ENCODE peak calls at places on chromosomes 13 and 19, in seven cellular contexts. A is ovary, L is heart left ventricle, B is GM12878, R is transverse colon, K is upper lobe of left lung, P is breast epithelium. U is an unnamed sample.

GRCh38 chr13:97506511-97506910 is 72.5 kb downstream of the RAP2A start:
- DNase-seq in A (no peak), L (no peak), B (no peak), R (no peak), K (no peak), P (no peak), U (no peak)

GRCh38 chr13:79648191-79648590 is 167.2 kb downstream of the NDFIP2 start:
- DNase-seq in A (no peak), L (no peak), B (no peak), R (no peak), K (no peak), P (no peak), U (no peak)

GRCh38 chr13:40031031-40031430 is 375.6 kb downstream of the COG6 start:
- DNase-seq in A (no peak), L (no peak), B (no peak), R (no peak), K (no peak), P (no peak), U (no peak)

GRCh38 chr13:36543671-36544070 is 111.4 kb downstream of the CCNA1 start:
- DNase-seq in A (no peak), L (no peak), B (no peak), R (no peak), K (no peak), P (no peak), U (no peak)

GRCh38 chr13:59880468-59880867 is 283.3 kb downstream of the DIAPH3 start:
- DNase-seq in A (no peak), L (no peak), B (no peak), R (no peak), K (no peak), P (no peak), U (no peak)

GRCh38 chr13:50153401-50153800 is 138.2 kb downstream of the KCNRG start:
- DNase-seq in A (no peak), L (no peak), B (no peak), R (no peak), K (no peak), P (no peak), U (no peak)

GRCh38 chr13:56700324-56700723 is 440.4 kb upstream of the PRR20A start:
- DNase-seq in A (no peak), L (no peak), B (no peak), R (no peak), K (no peak), P (no peak), U (no peak)

GRCh38 chr19:47315125-47315821 is 5.6 kb downstream of the C5AR1 start:
- DNase-seq in A (no peak), L (peak; percentile 49), B (no peak), R (peak; percentile 44), K (peak; percentile 92), P (no peak), U (peak; percentile 42)

GRCh38 chr13:109998808-109999528 is 212.6 kb upstream of the IRS2 start:
- DNase-seq in A (no peak), L (no peak), B (no peak), R (no peak), K (no peak), P (no peak), U (no peak)

GRCh38 chr19:56114051-56114694 is 6.9 kb downstream of the ZNF787 start:
- DNase-seq in A (no peak), L (no peak), B (no peak), R (no peak), K (no peak), P (no peak), U (no peak)

GRCh38 chr19:616732-617526 is 16.4 kb downstream of the POLRMT start:
- DNase-seq in A (no peak), L (no peak), B (no peak), R (no peak), K (no peak), P (no peak), U (no peak)

GRCh38 chr13:45441633-45442032 is 23.1 kb upstream of the COG3 start:
- DNase-seq in A (no peak), L (no peak), B (peak; percentile 60), R (no peak), K (no peak), P (no peak), U (no peak)

GRCh38 chr19:43997631-43998290 is 5.0 kb upstream of the ZNF230 start:
- DNase-seq in A (no peak), L (peak; percentile 30), B (no peak), R (no peak), K (no peak), P (no peak), U (no peak)

GRCh38 chr13:23570099-23570926 is at the start of gene TNFRSF19:
- DNase-seq in A (no peak), L (peak; percentile 62), B (no peak), R (no peak), K (no peak), P (no peak), U (peak; percentile 62)

GRCh38 chr13:98239156-98240076 is 62.3 kb upstream of the RNF113B start:
- DNase-seq in A (no peak), L (no peak), B (no peak), R (no peak), K (no peak), P (no peak), U (no peak)

GRCh38 chr13:73676550-73677040 is 457.6 kb downstream of the KLF12 start:
- DNase-seq in A (no peak), L (no peak), B (no peak), R (no peak), K (no peak), P (no peak), U (no peak)

GRCh38 chr13:69617587-69617986 is 490.0 kb upstream of the ATXN8OS start:
- DNase-seq in A (no peak), L (no peak), B (no peak), R (no peak), K (no peak), P (no peak), U (no peak)

GRCh38 chr19:49086296-49086695 is 1.0 kb downstream of the SNRNP70 start:
- DNase-seq in A (no peak), L (no peak), B (no peak), R (no peak), K (no peak), P (no peak), U (no peak)

GRCh38 chr19:49071860-49072547 is 495 bp downstream of the KCNA7 start:
- DNase-seq in A (no peak), L (no peak), B (no peak), R (no peak), K (no peak), P (no peak), U (no peak)

GRCh38 chr13:99828114-99828513 is 143.5 kb downstream of the ZIC5 start:
- DNase-seq in A (no peak), L (no peak), B (peak; percentile 66), R (no peak), K (no peak), P (no peak), U (no peak)

GRCh38 chr13:49444517-49445395 is 682 bp downstream of the SETDB2 start:
- DNase-seq in A (no peak), L (peak; percentile 16), B (peak; percentile 46), R (peak; percentile 35), K (peak; percentile 59), P (no peak), U (no peak)

GRCh38 chr13:32267836-32268439 is 47.2 kb downstream of the ZAR1L start:
- DNase-seq in A (no peak), L (no peak), B (no peak), R (peak; percentile 61), K (no peak), P (no peak), U (no peak)

GRCh38 chr19:51480590-51480989 is 2.3 kb downstream of the CEACAM18 start:
- DNase-seq in A (no peak), L (no peak), B (no peak), R (no peak), K (no peak), P (no peak), U (no peak)

GRCh38 chr13:77874406-77874805 is 44.2 kb downstream of the EDNRB start:
- DNase-seq in A (no peak), L (no peak), B (no peak), R (no peak), K (no peak), P (no peak), U (no peak)

GRCh38 chr13:86892330-86892729 is 778.8 kb upstream of the SLITRK5 start:
- DNase-seq in A (no peak), L (no peak), B (no peak), R (no peak), K (no peak), P (no peak), U (no peak)

GRCh38 chr19:39463403-39463802 is 17.2 kb upstream of the TIMM50 start:
- DNase-seq in A (no peak), L (no peak), B (no peak), R (no peak), K (no peak), P (no peak), U (no peak)

GRCh38 chr13:105050696-105051095 is 1484.8 kb downstream of the EFNB2 start:
- DNase-seq in A (no peak), L (no peak), B (no peak), R (no peak), K (no peak), P (no peak), U (no peak)

GRCh38 chr19:55487884-55488687 is at the start of gene SSC5D:
- DNase-seq in A (peak; percentile 74), L (no peak), B (no peak), R (no peak), K (no peak), P (no peak), U (peak; percentile 76)

GRCh38 chr13:95463516-95463915 is 89.0 kb upstream of the CLDN10 start:
- DNase-seq in A (no peak), L (no peak), B (no peak), R (no peak), K (no peak), P (no peak), U (no peak)

GRCh38 chr13:29436291-29436690 is 159.2 kb downstream of the SLC7A1 start:
- DNase-seq in A (no peak), L (no peak), B (no peak), R (no peak), K (no peak), P (no peak), U (no peak)
- H3K27ac ChIP-seq in A (peak overlapping the region; percentile 23), L (peak overlapping the region; percentile 88), B (no peak overlapping the region), R (peak overlapping the region; percentile 45), K (no peak overlapping the region), P (no peak overlapping the region), U (peak overlapping the region; percentile 82)

GRCh38 chr19:17830567-17831418 is 9.5 kb upstream of the INSL3 start:
- DNase-seq in A (peak; percentile 98), L (peak; percentile 36), B (no peak), R (peak; percentile 82), K (peak; percentile 46), P (no peak), U (peak; percentile 48)
- TF ChIP-seq POLR2A in A (peak; percentile 38), L (no peak), B (no peak), R (no peak), K (no peak), P (no peak), U (no peak)

GRCh38 chr13:112723771-112724170 is 33.9 kb downstream of the ATP11A start:
- DNase-seq in A (peak; percentile 42), L (no peak), B (no peak), R (no peak), K (no peak), P (no peak), U (peak; percentile 26)
- H3K4me1 ChIP-seq in A (peaks cover 9% of the 10 kb centered on the region), L (peaks cover 58% of the 10 kb centered on the region), B (peaks cover 16% of the 10 kb centered on the region), R (no peaks in the 10 kb centered on the region), K (peaks cover 61% of the 10 kb centered on the region), P (no peaks in the 10 kb centered on the region), U (no peaks in the 10 kb centered on the region)

DNA sequence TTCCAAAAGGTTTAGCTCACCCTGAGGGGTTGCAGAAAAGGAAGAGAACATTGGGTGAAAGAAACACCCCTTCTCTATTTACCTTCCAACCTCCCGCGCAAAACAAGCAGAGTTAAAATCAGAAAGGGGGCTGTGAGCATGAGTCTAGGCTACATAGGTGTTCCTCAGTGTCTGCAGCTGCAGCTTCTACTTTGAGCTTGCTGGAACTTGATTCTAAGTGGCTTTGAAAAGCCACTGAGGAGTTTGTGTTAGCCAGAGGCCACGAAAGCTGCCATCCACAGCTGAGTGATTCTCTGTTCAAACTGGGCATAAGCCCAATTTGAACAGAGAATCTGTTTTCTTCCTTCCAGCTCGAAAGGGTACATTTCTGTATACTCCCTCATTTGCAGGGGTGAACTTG is 343.9 kb downstream of the PCDH9 start:
- DNase-seq in A (no peak), L (no peak), B (no peak), R (no peak), K (no peak), P (no peak), U (no peak)
- H3K27ac ChIP-seq in A (no peak overlapping the region), L (no peak overlapping the region), B (no peak overlapping the region), R (no peak overlapping the region), K (no peak overlapping the region), P (no peak overlapping the region), U (no peak overlapping the region)